ENCODE peak calls at places on chromosomes 13 and 19, in seven cellular contexts. Y is right atrium auricular region; N is CD8-positive, alpha-beta memory T cell; F is NCI-H226; Q is WTC11; S is anterior cingulate cortex; P is activated naive CD8-positive, alpha-beta T cell treated with anti-CD3 and anti-CD28 coated beads for 36 hours. G is an unnamed sample.

GRCh38 chr13:55554741-55555140 is 1586.0 kb upstream of the PRR20A start:
- DNase-seq in N (no peak), S (no peak), Q (no peak), Y (no peak), P (no peak), F (no peak), G (no peak)

GRCh38 chr13:60028021-60028420 is 135.7 kb downstream of the DIAPH3 start:
- DNase-seq in Y (no peak), P (no peak), F (no peak), Q (no peak), N (no peak), S (no peak), G (no peak)

GRCh38 chr19:7605490-7606222 is 10.0 kb downstream of the CAMSAP3 start:
- DNase-seq in P (peak), Y (no peak), N (no peak), Q (peak), S (no peak), F (peak), G (peak)

GRCh38 chr19:58346961-58347929 is 6.0 kb downstream of the A1BG start:
- DNase-seq in F (peak), Q (peak), Y (peak), P (peak), N (peak), S (peak), G (peak)

GRCh38 chr19:45428385-45429231 is 4.9 kb upstream of the ERCC1 start:
- DNase-seq in Q (peak), Y (no peak), S (no peak), F (no peak), P (peak), N (peak), G (peak)

GRCh38 chr19:7778081-7778480 is 15.0 kb downstream of the CLEC4M start:
- DNase-seq in S (no peak), Q (no peak), Y (no peak), N (no peak), F (no peak), P (no peak), G (no peak)

GRCh38 chr13:107441279-107441678 is 774.1 kb downstream of the LIG4 start:
- DNase-seq in P (no peak), F (peak), Y (no peak), N (no peak), S (no peak), Q (no peak), G (no peak)

GRCh38 chr19:30028992-30029343 is 86.9 kb downstream of the URI1 start:
- DNase-seq in N (no peak), Q (no peak), P (no peak), Y (no peak), S (no peak), F (no peak), G (no peak)

G was measured in ecto neural progenitor cell.